ENCODE peak calls at places on chromosomes 6 and 20, in four cellular contexts. One of them, this sample, is unnamed.

GRCh38 chr6:144215402-144215931 is 65.2 kb downstream of the STX11 start:
- DNase-seq in GM12878: peak
- DNase-seq in K562: peak
- DNase-seq in HepG2: peak
- DNase-seq in this sample: peak

GRCh38 chr6:38671885-38672467 is 31.0 kb downstream of the GLO1 start:
- DNase-seq in K562: peak
- DNase-seq in GM12878: peak
- DNase-seq in HepG2: peak
- DNase-seq in this sample: peak

GRCh38 chr20:59848182-59848581 is 85.3 kb downstream of the SYCP2 start:
- DNase-seq in HepG2: no peak
- DNase-seq in GM12878: no peak
- DNase-seq in K562: no peak
- DNase-seq in this sample: no peak

GRCh38 chr20:45578151-45578660 is 878 bp downstream of the WFDC8 start:
- DNase-seq in HepG2: no peak
- DNase-seq in GM12878: no peak
- DNase-seq in K562: no peak
- DNase-seq in this sample: no peak

GRCh38 chr6:27591660-27592059 is 118.8 kb upstream of the ZNF184 start:
- DNase-seq in GM12878: no peak
- DNase-seq in K562: peak
- DNase-seq in HepG2: peak
- DNase-seq in this sample: no peak

GRCh38 chr6:163773646-163774045 is 359.1 kb downstream of the QKI start:
- DNase-seq in HepG2: no peak
- DNase-seq in K562: no peak
- DNase-seq in GM12878: no peak
- DNase-seq in this sample: no peak

GRCh38 chr6:155832596-155832995 is 377.0 kb upstream of the NOX3 start:
- DNase-seq in GM12878: no peak
- DNase-seq in K562: no peak
- DNase-seq in HepG2: peak
- DNase-seq in this sample: no peak

GRCh38 chr6:125985522-125985921 is 818 bp upstream of the TRMT11 start:
- DNase-seq in HepG2: peak
- DNase-seq in K562: no peak
- DNase-seq in GM12878: no peak
- DNase-seq in this sample: no peak

GRCh38 chr20:51091564-51092195 is 68.8 kb upstream of the KCNG1 start:
- DNase-seq in GM12878: no peak
- DNase-seq in HepG2: no peak
- DNase-seq in K562: no peak
- DNase-seq in this sample: no peak

GRCh38 chr6:166952567-166953464 is 3.5 kb downstream of the RNASET2 start:
- DNase-seq in K562: no peak
- DNase-seq in GM12878: no peak
- DNase-seq in HepG2: no peak
- DNase-seq in this sample: no peak

GRCh38 chr6:36944650-36945049 is 9.9 kb upstream of the PI16 start:
- DNase-seq in HepG2: no peak
- DNase-seq in K562: no peak
- DNase-seq in GM12878: no peak
- DNase-seq in this sample: no peak

GRCh38 chr6:131015630-131016263 is 47.3 kb downstream of the EPB41L2 start:
- DNase-seq in HepG2: no peak
- DNase-seq in GM12878: no peak
- DNase-seq in K562: no peak
- DNase-seq in this sample: no peak

GRCh38 chr6:30544666-30545272 is 11.5 kb downstream of the GNL1 start:
- DNase-seq in K562: peak
- DNase-seq in GM12878: no peak
- DNase-seq in HepG2: peak
- DNase-seq in this sample: peak

GRCh38 chr6:158376650-158377081 is 64.4 kb downstream of the TULP4 start:
- DNase-seq in GM12878: no peak
- DNase-seq in K562: no peak
- DNase-seq in HepG2: no peak
- DNase-seq in this sample: no peak

GRCh38 chr6:79438015-79438414 is 99.2 kb downstream of the LCA5 start:
- DNase-seq in HepG2: no peak
- DNase-seq in K562: no peak
- DNase-seq in GM12878: no peak
- DNase-seq in this sample: no peak

GRCh38 chr6:100176321-100176950 is 182.4 kb upstream of the MCHR2 start:
- DNase-seq in HepG2: peak
- DNase-seq in K562: no peak
- DNase-seq in GM12878: no peak
- DNase-seq in this sample: peak

GRCh38 chr6:11366934-11367637 is 134.6 kb upstream of the NEDD9 start:
- DNase-seq in K562: no peak
- DNase-seq in HepG2: no peak
- DNase-seq in GM12878: no peak
- DNase-seq in this sample: no peak

GRCh38 chr6:11364971-11365397 is 132.5 kb upstream of the NEDD9 start:
- DNase-seq in K562: no peak
- DNase-seq in HepG2: peak
- DNase-seq in GM12878: no peak
- DNase-seq in this sample: no peak

GRCh38 chr6:11368264-11368663 is 135.8 kb upstream of the NEDD9 start:
- DNase-seq in GM12878: no peak
- DNase-seq in HepG2: peak
- DNase-seq in K562: no peak
- DNase-seq in this sample: no peak

GRCh38 chr6:11367638-11368199 is 135.3 kb upstream of the NEDD9 start:
- DNase-seq in K562: no peak
- DNase-seq in HepG2: peak
- DNase-seq in GM12878: no peak
- DNase-seq in this sample: no peak

DNA sequence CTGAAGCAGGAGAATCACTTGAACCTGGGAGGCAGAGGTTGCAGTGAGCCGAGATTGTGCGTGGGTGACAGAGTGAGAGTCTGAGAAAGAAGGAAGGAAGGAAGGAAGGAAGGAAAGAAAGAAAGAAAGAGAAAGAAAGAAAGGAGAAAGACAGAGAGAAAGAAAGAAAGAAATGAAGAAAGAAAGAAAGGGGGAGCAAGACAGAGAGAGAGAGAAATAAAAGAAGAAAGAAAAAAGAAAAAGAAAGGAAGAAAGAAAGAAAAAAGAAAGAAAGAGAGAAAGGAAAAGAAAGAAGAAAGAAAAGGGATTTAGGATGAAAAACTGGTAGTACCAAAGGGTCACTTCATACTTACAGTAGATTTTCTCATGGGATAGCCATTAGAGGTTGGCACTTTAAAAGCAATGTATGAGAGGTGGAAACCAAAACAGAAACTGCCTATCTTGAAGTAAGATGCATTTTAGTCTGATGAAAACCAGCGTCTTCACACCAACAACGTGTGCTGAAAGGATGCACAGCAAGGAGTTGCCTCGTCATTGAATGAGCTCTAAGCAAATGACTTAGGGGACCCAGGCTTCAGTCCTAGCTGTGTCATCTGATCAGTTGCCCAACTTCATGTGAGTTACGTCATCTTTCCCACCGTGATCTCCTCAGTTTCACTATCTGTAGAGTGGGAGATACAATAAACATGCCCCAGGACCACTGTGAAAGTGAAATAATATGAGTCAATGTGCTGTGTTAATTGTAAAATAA is 133.9 kb upstream of the NEDD9 start:
- DNase-seq in HepG2: no peak
- DNase-seq in GM12878: peak
- DNase-seq in K562: no peak
- DNase-seq in this sample: no peak
- TF ChIP-seq TARDBP in HepG2: no peak
- TF ChIP-seq TARDBP in GM12878: no peak
- TF ChIP-seq TARDBP in K562: no peak
- TF ChIP-seq TARDBP in this sample: no peak

GRCh38 chr6:161444464-161444863 is 170.6 kb upstream of the AGPAT4 start:
- DNase-seq in HepG2: no peak
- DNase-seq in GM12878: no peak
- DNase-seq in K562: peak
- DNase-seq in this sample: no peak
- TF ChIP-seq TARDBP in HepG2: no peak
- TF ChIP-seq TARDBP in GM12878: no peak
- TF ChIP-seq TARDBP in K562: no peak
- TF ChIP-seq TARDBP in this sample: no peak

GRCh38 chr6:121106962-121107361 is 227.3 kb downstream of the TBC1D32 start:
- DNase-seq in GM12878: no peak
- DNase-seq in K562: no peak
- DNase-seq in HepG2: no peak
- DNase-seq in this sample: no peak

GRCh38 chr6:121110733-121111132 is 223.5 kb downstream of the TBC1D32 start:
- DNase-seq in GM12878: no peak
- DNase-seq in HepG2: no peak
- DNase-seq in K562: no peak
- DNase-seq in this sample: no peak

GRCh38 chr6:121105461-121105860 is 228.8 kb downstream of the TBC1D32 start:
- DNase-seq in HepG2: no peak
- DNase-seq in GM12878: no peak
- DNase-seq in K562: no peak
- DNase-seq in this sample: no peak
- TF ChIP-seq TARDBP in HepG2: no peak
- TF ChIP-seq TARDBP in GM12878: no peak
- TF ChIP-seq TARDBP in K562: no peak
- TF ChIP-seq TARDBP in this sample: no peak

GRCh38 chr6:132253906-132254305 is 147.4 kb downstream of the MOXD1 start:
- DNase-seq in K562: no peak
- DNase-seq in GM12878: no peak
- DNase-seq in HepG2: no peak
- DNase-seq in this sample: no peak

GRCh38 chr6:132261354-132261753 is 139.9 kb downstream of the MOXD1 start:
- DNase-seq in K562: no peak
- DNase-seq in HepG2: no peak
- DNase-seq in GM12878: no peak
- DNase-seq in this sample: no peak

GRCh38 chr6:132256457-132256856 is 144.8 kb downstream of the MOXD1 start:
- DNase-seq in HepG2: no peak
- DNase-seq in K562: no peak
- DNase-seq in GM12878: no peak
- DNase-seq in this sample: no peak

GRCh38 chr6:132259070-132259469 is 142.2 kb downstream of the MOXD1 start:
- DNase-seq in GM12878: no peak
- DNase-seq in HepG2: peak
- DNase-seq in K562: no peak
- DNase-seq in this sample: peak

GRCh38 chr6:132257561-132257960 is 143.7 kb downstream of the MOXD1 start:
- DNase-seq in HepG2: no peak
- DNase-seq in K562: no peak
- DNase-seq in GM12878: no peak
- DNase-seq in this sample: no peak
- TF ChIP-seq TARDBP in HepG2: no peak
- TF ChIP-seq TARDBP in K562: no peak
- TF ChIP-seq TARDBP in GM12878: no peak
- TF ChIP-seq TARDBP in this sample: no peak

DNA sequence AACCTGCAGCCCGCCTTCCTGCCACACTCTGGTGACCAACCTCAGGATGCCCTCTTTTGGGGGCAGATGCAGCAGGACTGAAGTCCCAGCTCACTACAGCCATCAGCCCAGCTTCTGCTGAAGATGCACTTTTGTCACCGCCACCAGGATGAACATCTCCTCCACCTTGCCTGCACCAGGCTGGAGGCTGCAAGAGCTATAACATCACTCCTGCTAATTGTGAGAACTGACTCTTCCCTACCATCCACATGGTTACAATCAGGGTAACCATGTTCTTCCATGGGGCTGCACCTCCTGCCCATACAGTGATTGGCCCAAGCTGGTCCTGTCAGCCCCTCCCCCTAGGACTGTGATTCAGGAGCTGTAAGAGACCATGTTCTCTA is 2.0 kb upstream of the ACTL10 start:
- DNase-seq in HepG2: no peak
- DNase-seq in GM12878: no peak
- DNase-seq in K562: peak
- DNase-seq in this sample: no peak
- TF ChIP-seq TARDBP in HepG2: no peak
- TF ChIP-seq TARDBP in GM12878: no peak
- TF ChIP-seq TARDBP in K562: no peak
- TF ChIP-seq TARDBP in this sample: no peak

GRCh38 chr6:25337431-25337830 is 58.3 kb downstream of the CARMIL1 start:
- DNase-seq in K562: no peak
- DNase-seq in GM12878: no peak
- DNase-seq in HepG2: no peak
- DNase-seq in this sample: no peak

GRCh38 chr6:25333471-25333870 is 54.3 kb downstream of the CARMIL1 start:
- DNase-seq in K562: no peak
- DNase-seq in GM12878: no peak
- DNase-seq in HepG2: no peak
- DNase-seq in this sample: no peak

GRCh38 chr6:25334793-25335192 is 55.6 kb downstream of the CARMIL1 start:
- DNase-seq in HepG2: no peak
- DNase-seq in K562: no peak
- DNase-seq in GM12878: no peak
- DNase-seq in this sample: no peak

GRCh38 chr6:25340421-25340820 is 61.2 kb downstream of the CARMIL1 start:
- DNase-seq in GM12878: no peak
- DNase-seq in K562: no peak
- DNase-seq in HepG2: no peak
- DNase-seq in this sample: no peak

DNA sequence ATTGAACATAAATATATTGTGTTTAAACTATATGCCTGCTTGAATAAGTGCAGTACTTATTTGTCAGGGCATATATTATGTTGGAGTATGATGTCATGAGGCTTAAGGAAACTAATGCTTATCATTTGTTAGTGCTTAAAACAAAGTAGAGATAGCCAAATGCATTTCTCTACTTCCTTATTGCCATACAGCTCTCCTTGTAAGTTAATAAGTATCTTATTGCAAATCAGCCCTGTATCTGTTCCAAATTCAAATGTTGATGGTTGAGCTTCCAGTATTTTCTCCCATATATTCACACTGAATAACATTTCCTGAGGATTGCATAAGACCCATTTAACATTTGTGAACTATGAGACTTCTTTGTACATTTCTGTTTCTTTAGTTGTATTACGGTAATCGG is 57.8 kb downstream of the CARMIL1 start:
- DNase-seq in HepG2: no peak
- DNase-seq in K562: no peak
- DNase-seq in GM12878: no peak
- DNase-seq in this sample: no peak
- TF ChIP-seq TARDBP in HepG2: no peak
- TF ChIP-seq TARDBP in K562: no peak
- TF ChIP-seq TARDBP in GM12878: no peak
- TF ChIP-seq TARDBP in this sample: no peak

GRCh38 chr20:35699127-35699913 is at the start of the genes NFS1 and ROMO1:
- DNase-seq in HepG2: peak
- DNase-seq in GM12878: peak
- DNase-seq in K562: peak
- DNase-seq in this sample: peak
- TF ChIP-seq TARDBP in HepG2: peak
- TF ChIP-seq TARDBP in GM12878: no peak
- TF ChIP-seq TARDBP in K562: no peak
- TF ChIP-seq TARDBP in this sample: no peak